ENCODE peak calls at places on chromosomes 11 and 22, in seven cellular contexts. R is nucleus accumbens; S is stimulated activated CD4-positive, alpha-beta T cell treated with anti-CD3 and anti-CD28 coated beads, Interleukin-1b, Interleukin-23, amount 100 ng/mL, for 1 hour; L is gastrocnemius medialis; U is epithelial cell of proximal tubule; N is progenitor cell of endocrine pancreas; F is fibroblast of lung. Z is an unnamed sample.

GRCh38 chr11:84398017-84398626 is 1112.0 kb upstream of the CCDC90B start:
- DNase-seq in U (peak; percentile 3), N (no peak), R (no peak), F (no peak), S (no peak), L (no peak), Z (no peak)

GRCh38 chr11:116692318-116693106 is 80.3 kb downstream of the BUD13 start:
- DNase-seq in L (no peak), U (no peak), F (no peak), R (no peak), N (no peak), S (no peak), Z (no peak)

GRCh38 chr22:27135582-27135981 is 478.2 kb downstream of the MIAT start:
- DNase-seq in U (no peak), N (no peak), L (no peak), F (peak; percentile 43), R (no peak), S (no peak), Z (no peak)

GRCh38 chr11:115580927-115581680 is 76.9 kb upstream of the CADM1 start:
- DNase-seq in S (no peak), N (no peak), U (no peak), R (no peak), L (no peak), F (peak; percentile 45), Z (no peak)

GRCh38 chr22:36201630-36202312 is at the start of gene APOL4:
- DNase-seq in S (no peak), F (peak; percentile 52), L (peak; percentile 66), U (no peak), R (peak; percentile 89), N (no peak), Z (no peak)

GRCh38 chr11:65634905-65635731 is 2.8 kb upstream of the SIPA1 start:
- DNase-seq in N (no peak), S (no peak), L (no peak), U (no peak), R (no peak), F (no peak), Z (no peak)

GRCh38 chr11:61494341-61495038 is 14.1 kb upstream of the LRRC10B start:
- DNase-seq in L (no peak), N (no peak), F (peak; percentile 51), R (no peak), U (no peak), S (no peak), Z (no peak)

GRCh38 chr11:123450593-123450992 is 20.5 kb downstream of the GRAMD1B start:
- DNase-seq in F (peak; percentile 46), N (no peak), U (no peak), R (no peak), S (no peak), L (no peak), Z (no peak)

GRCh38 chr11:112157274-112157766 is 6.6 kb downstream of the IL18 start:
- DNase-seq in U (peak; percentile 99), F (peak; percentile 98), L (no peak), R (peak; percentile 19), S (no peak), N (no peak), Z (no peak)

GRCh38 chr11:31820438-31820818 is 9.3 kb upstream of the PAX6 start:
- DNase-seq in N (no peak), L (no peak), S (no peak), U (no peak), F (no peak), R (no peak), Z (no peak)

GRCh38 chr11:103433380-103433779 is 324.2 kb downstream of the DYNC2H1 start:
- DNase-seq in R (no peak), F (peak; percentile 91), U (peak; percentile 23), S (no peak), L (no peak), N (no peak), Z (no peak)

GRCh38 chr22:22074634-22075381 is 92.2 kb upstream of the TOP3B start:
- DNase-seq in R (no peak), N (no peak), F (peak; percentile 6), L (no peak), U (peak; percentile 39), S (no peak), Z (no peak)

Z was measured in anterior cingulate cortex.